ENCODE peak calls at places on chromosomes 16 and 17, in nine cellular contexts. A is NCI-H1417; S is Right ventricle myocardium superior; K is NCI-H1105; D is T follicular helper cell; V is stimulated activated CD4-positive, alpha-beta T cell treated with anti-CD3 and anti-CD28 coated beads, Interleukin-1b, Interleukin-23, amount 100 ng/mL, for 1 hour; C is stimulated activated CD8-positive, alpha-beta memory T cell treated with anti-CD3 and anti-CD28 coated beads, Interleukin-15, amount 100 ng/mL, for 24 hours; P is dermis blood vessel endothelial cell; M is neural progenitor cell. B is an unnamed sample.

GRCh38 chr17:33366998-33367397 is 73.9 kb upstream of the ASIC2 start:
- DNase-seq in A (no peak), S (no peak), K (no peak), D (no peak), V (no peak), C (no peak), P (no peak), M (peak), B (no peak)

GRCh38 chr16:12651765-12652531 is 151.7 kb downstream of the CPPED1 start:
- DNase-seq in A (peak), S (no peak), K (no peak), D (no peak), V (no peak), C (no peak), P (no peak), M (peak), B (no peak)

GRCh38 chr17:47077576-47077975 is 98.5 kb upstream of the RPRML start:
- DNase-seq in A (no peak), S (no peak), K (no peak), D (no peak), V (no peak), C (no peak), P (no peak), M (no peak), B (peak)

GRCh38 chr17:78284146-78284545 is 52.7 kb downstream of the TMEM235 start:
- DNase-seq in A (no peak), S (no peak), K (no peak), D (no peak), V (no peak), C (no peak), P (no peak), M (no peak), B (peak)

GRCh38 chr16:31327675-31328225 is 27.2 kb upstream of the ITGAX start:
- DNase-seq in A (no peak), S (no peak), K (no peak), D (no peak), V (no peak), C (no peak), P (no peak), M (no peak), B (no peak)

GRCh38 chr17:73546770-73547345 is 97.4 kb downstream of the SDK2 start:
- DNase-seq in A (peak), S (peak), K (no peak), D (no peak), V (no peak), C (no peak), P (no peak), M (peak), B (no peak)

GRCh38 chr16:49271363-49271762 is 10.3 kb downstream of the CBLN1 start:
- DNase-seq in A (no peak), S (no peak), K (no peak), D (no peak), V (no peak), C (no peak), P (no peak), M (no peak), B (no peak)

GRCh38 chr16:10969615-10970014 is 25.3 kb downstream of the CLEC16A start:
- DNase-seq in A (no peak), S (no peak), K (no peak), D (no peak), V (no peak), C (no peak), P (no peak), M (no peak), B (no peak)

B was measured in LHCN-M2.